ENCODE peak calls at places on chromosomes 7 and 10, in four cellular contexts. One of them, this sample, is unnamed.

GRCh38 chr7:14861456-14861855 is 41.1 kb downstream of the DGKB start:
- DNase-seq in HCT116: no peak
- DNase-seq in H1: no peak
- DNase-seq in IMR-90: no peak
- DNase-seq in this sample: no peak

GRCh38 chr7:120805636-120806388 is 52.1 kb downstream of the TSPAN12 start:
- DNase-seq in HCT116: peak
- DNase-seq in H1: peak
- DNase-seq in IMR-90: peak
- DNase-seq in this sample: peak

GRCh38 chr10:26269754-26270153 is 53.2 kb downstream of the GAD2 start:
- DNase-seq in HCT116: peak
- DNase-seq in H1: no peak
- DNase-seq in IMR-90: no peak
- DNase-seq in this sample: no peak

GRCh38 chr7:23346316-23346715 is 47.2 kb downstream of the MALSU1 start:
- DNase-seq in HCT116: no peak
- DNase-seq in H1: no peak
- DNase-seq in IMR-90: no peak
- DNase-seq in this sample: no peak

GRCh38 chr10:60446855-60447254 is 57.2 kb upstream of the ANK3 start:
- DNase-seq in HCT116: no peak
- DNase-seq in H1: no peak
- DNase-seq in IMR-90: no peak
- DNase-seq in this sample: no peak

GRCh38 chr10:9302142-9302746 is 1247.8 kb downstream of the GATA3 start:
- DNase-seq in HCT116: peak
- DNase-seq in H1: no peak
- DNase-seq in IMR-90: peak
- DNase-seq in this sample: no peak

GRCh38 chr7:117124585-117125220 is 171.4 kb downstream of the ST7 start:
- DNase-seq in HCT116: peak
- DNase-seq in H1: no peak
- DNase-seq in IMR-90: peak
- DNase-seq in this sample: peak

GRCh38 chr10:125028291-125028867 is 86.5 kb downstream of the ZRANB1 start:
- DNase-seq in HCT116: no peak
- DNase-seq in H1: no peak
- DNase-seq in IMR-90: peak
- DNase-seq in this sample: no peak

DNA sequence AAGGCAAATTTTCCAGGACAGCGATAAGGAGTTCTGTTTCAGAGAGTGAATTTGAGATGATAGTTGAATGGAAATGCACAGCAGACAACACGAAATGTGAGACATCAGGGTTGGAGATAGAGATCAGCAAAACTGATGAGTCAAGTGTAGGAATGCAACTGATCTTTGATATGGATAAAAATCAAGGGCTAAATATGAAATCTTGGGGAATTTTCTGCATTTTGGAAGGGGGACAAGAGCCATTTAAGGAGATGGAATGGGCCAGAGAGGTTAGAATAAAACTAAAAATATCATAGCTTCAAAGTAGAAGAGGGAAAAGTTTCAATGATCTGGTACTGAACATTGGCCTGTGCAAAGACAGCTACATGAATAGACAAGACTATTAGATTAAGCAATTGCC is 11.5 kb downstream of the CISD1 start:
- DNase-seq in HCT116: no peak
- DNase-seq in H1: no peak
- DNase-seq in IMR-90: peak
- DNase-seq in this sample: no peak
- TF ChIP-seq CEBPB in HCT116: no peak
- TF ChIP-seq CEBPB in H1: no peak
- TF ChIP-seq CEBPB in IMR-90: no peak
- TF ChIP-seq CEBPB in this sample: no peak

DNA sequence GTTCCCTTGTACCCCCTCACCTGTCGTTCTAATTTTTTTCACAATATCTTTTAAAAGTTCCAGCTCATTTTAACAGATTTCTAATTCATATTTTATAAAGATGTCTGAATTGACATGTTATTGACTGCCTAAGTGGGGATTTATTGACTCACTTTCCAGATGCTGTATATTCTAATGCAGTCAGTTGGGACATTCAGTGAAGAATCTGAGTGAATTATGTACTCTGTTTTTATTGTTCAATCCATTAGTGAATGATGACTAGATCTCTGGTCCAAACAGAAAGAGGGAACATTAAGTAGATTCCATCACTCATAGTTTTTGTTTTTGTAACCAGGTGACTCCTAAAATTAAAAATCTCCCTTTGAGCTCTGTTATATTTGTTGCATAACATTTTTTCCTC is 54.3 kb downstream of the LOXL4 start:
- DNase-seq in HCT116: no peak
- DNase-seq in H1: no peak
- DNase-seq in IMR-90: no peak
- DNase-seq in this sample: no peak
- H3K4me2 ChIP-seq in HCT116: no peak
- H3K4me2 ChIP-seq in H1: no peak
- H3K4me2 ChIP-seq in IMR-90: no peak
- H3K4me2 ChIP-seq in this sample: no peak

GRCh38 chr7:123757095-123757494 is 8.3 kb upstream of the WASL start:
- DNase-seq in HCT116: no peak
- DNase-seq in H1: no peak
- DNase-seq in IMR-90: no peak
- DNase-seq in this sample: no peak

GRCh38 chr7:123755345-123755744 is 6.5 kb upstream of the WASL start:
- DNase-seq in HCT116: no peak
- DNase-seq in H1: no peak
- DNase-seq in IMR-90: no peak
- DNase-seq in this sample: no peak

GRCh38 chr7:123752534-123752933 is 3.7 kb upstream of the WASL start:
- DNase-seq in HCT116: no peak
- DNase-seq in H1: no peak
- DNase-seq in IMR-90: no peak
- DNase-seq in this sample: no peak

GRCh38 chr7:123751816-123752215 is 3.0 kb upstream of the WASL start:
- DNase-seq in HCT116: no peak
- DNase-seq in H1: no peak
- DNase-seq in IMR-90: peak
- DNase-seq in this sample: no peak

GRCh38 chr7:123754295-123754871 is 5.6 kb upstream of the WASL start:
- DNase-seq in HCT116: no peak
- DNase-seq in H1: no peak
- DNase-seq in IMR-90: no peak
- DNase-seq in this sample: no peak
- TF ChIP-seq CEBPB in HCT116: no peak
- TF ChIP-seq CEBPB in H1: no peak
- TF ChIP-seq CEBPB in IMR-90: no peak
- TF ChIP-seq CEBPB in this sample: no peak

DNA sequence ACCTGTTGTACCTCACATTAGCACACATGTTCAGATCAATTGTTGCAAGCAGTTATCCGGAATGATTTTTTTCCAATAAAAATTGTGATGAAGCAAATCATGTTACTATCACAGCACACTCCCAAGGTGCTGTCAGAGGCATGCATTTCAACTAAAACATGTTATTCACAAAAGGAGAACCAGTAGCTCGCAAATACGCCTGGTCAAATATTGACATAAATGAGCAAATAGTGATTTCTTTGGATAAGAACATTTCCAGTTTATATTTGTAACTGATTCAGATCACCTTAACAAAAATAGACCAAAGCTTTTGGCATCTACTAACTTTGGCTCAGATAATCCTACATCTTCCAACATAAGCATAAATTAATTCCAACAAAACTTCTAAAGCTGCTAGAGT is 208.0 kb downstream of the SFMBT2 start:
- DNase-seq in HCT116: no peak
- DNase-seq in H1: no peak
- DNase-seq in IMR-90: no peak
- DNase-seq in this sample: no peak
- H3K4me2 ChIP-seq in HCT116: no peak
- H3K4me2 ChIP-seq in H1: no peak
- H3K4me2 ChIP-seq in IMR-90: no peak
- H3K4me2 ChIP-seq in this sample: no peak

GRCh38 chr7:70719120-70719519 is 412.8 kb upstream of the GALNT17 start:
- DNase-seq in HCT116: no peak
- DNase-seq in H1: no peak
- DNase-seq in IMR-90: no peak
- DNase-seq in this sample: no peak
- TF ChIP-seq CEBPB in HCT116: no peak
- TF ChIP-seq CEBPB in H1: no peak
- TF ChIP-seq CEBPB in IMR-90: no peak
- TF ChIP-seq CEBPB in this sample: no peak

GRCh38 chr7:36048902-36049240 is 104.2 kb upstream of the EEPD1 start:
- DNase-seq in HCT116: no peak
- DNase-seq in H1: no peak
- DNase-seq in IMR-90: peak
- DNase-seq in this sample: no peak

GRCh38 chr7:36047254-36047653 is 105.8 kb upstream of the EEPD1 start:
- DNase-seq in HCT116: no peak
- DNase-seq in H1: no peak
- DNase-seq in IMR-90: no peak
- DNase-seq in this sample: no peak

GRCh38 chr7:36045830-36046341 is 107.2 kb upstream of the EEPD1 start:
- DNase-seq in HCT116: no peak
- DNase-seq in H1: peak
- DNase-seq in IMR-90: no peak
- DNase-seq in this sample: no peak

GRCh38 chr7:36045275-36045674 is 107.8 kb upstream of the EEPD1 start:
- DNase-seq in HCT116: no peak
- DNase-seq in H1: no peak
- DNase-seq in IMR-90: peak
- DNase-seq in this sample: no peak

GRCh38 chr7:36048141-36048901 is 104.7 kb upstream of the EEPD1 start:
- DNase-seq in HCT116: no peak
- DNase-seq in H1: no peak
- DNase-seq in IMR-90: peak
- DNase-seq in this sample: no peak
- H3K4me2 ChIP-seq in HCT116: no peak
- H3K4me2 ChIP-seq in H1: no peak
- H3K4me2 ChIP-seq in IMR-90: peak
- H3K4me2 ChIP-seq in this sample: peak

GRCh38 chr7:131547589-131547988 is 8.8 kb downstream of the PODXL start:
- DNase-seq in HCT116: no peak
- DNase-seq in H1: no peak
- DNase-seq in IMR-90: no peak
- DNase-seq in this sample: no peak
- TF ChIP-seq CEBPB in HCT116: no peak
- TF ChIP-seq CEBPB in H1: no peak
- TF ChIP-seq CEBPB in IMR-90: no peak
- TF ChIP-seq CEBPB in this sample: no peak

This sample was measured in GM12878.